ENCODE peak calls at places on chromosomes 5 and 9, in five cellular contexts. Q is naive thymus-derived CD4-positive, alpha-beta T cell; P is small intestine; C is upper lobe of right lung; T is cardiac muscle cell. O is an unnamed sample. For H3K9me3, the result is how much of the 10 kb centered on the place peaks cover.

GRCh38 chr9:130936285-130937117 is 2.5 kb downstream of the FIBCD1 start:
- DNase-seq in Q (no peak), P (no peak), C (no peak), T (peak), O (no peak)

GRCh38 chr9:106560540-106560939 is 302.4 kb upstream of the ZNF462 start:
- DNase-seq in Q (no peak), P (no peak), C (no peak), T (no peak), O (no peak)

GRCh38 chr9:93830224-93830596 is 124.9 kb downstream of the BARX1 start:
- DNase-seq in Q (no peak), P (no peak), C (no peak), T (no peak), O (no peak)

GRCh38 chr9:36765468-36766341 is 193.0 kb downstream of the MELK start:
- DNase-seq in Q (peak), P (peak), C (peak), T (peak), O (peak)

GRCh38 chr5:75049581-75050274 is 2.6 kb downstream of the GCNT4 start:
- DNase-seq in Q (peak), P (peak), C (no peak), T (peak), O (no peak)

GRCh38 chr9:3708751-3709150 is 182.9 kb upstream of the RFX3 start:
- DNase-seq in Q (no peak), P (no peak), C (no peak), T (peak), O (no peak)

GRCh38 chr9:96031366-96031824 is 155.9 kb downstream of the ERCC6L2 start:
- DNase-seq in Q (no peak), P (no peak), C (no peak), T (peak), O (no peak)

GRCh38 chr5:95667219-95667618 is 15.6 kb downstream of the SPATA9 start:
- DNase-seq in Q (no peak), P (no peak), C (no peak), T (no peak), O (no peak)

GRCh38 chr5:61450170-61450815 is 118.2 kb downstream of the ZSWIM6 start:
- DNase-seq in Q (no peak), P (peak), C (no peak), T (peak), O (no peak)

GRCh38 chr5:32770444-32770843 is 59.3 kb downstream of the NPR3 start:
- DNase-seq in Q (no peak), P (no peak), C (no peak), T (no peak), O (no peak)

GRCh38 chr5:100970646-100971045 is 67.6 kb upstream of the ST8SIA4 start:
- DNase-seq in Q (no peak), P (no peak), C (no peak), T (no peak), O (no peak)

GRCh38 chr9:99109522-99109921 is 4.6 kb downstream of the TGFBR1 start:
- DNase-seq in Q (no peak), P (no peak), C (no peak), T (peak), O (no peak)

GRCh38 chr9:20242767-20243166 is 379.5 kb downstream of the MLLT3 start:
- DNase-seq in Q (peak), P (peak), C (no peak), T (no peak), O (no peak)

GRCh38 chr9:114314256-114314867 is 8.5 kb upstream of the ORM1 start:
- DNase-seq in Q (no peak), P (no peak), C (no peak), T (no peak), O (no peak)

GRCh38 chr5:178426326-178427130 is 163.7 kb downstream of the COL23A1 start:
- DNase-seq in Q (no peak), P (no peak), C (no peak), T (no peak), O (no peak)

GRCh38 chr5:112574566-112574965 is 155.5 kb upstream of the EPB41L4A start:
- DNase-seq in Q (no peak), P (no peak), C (no peak), T (no peak), O (no peak)

GRCh38 chr5:88825782-88826110 is 57.2 kb downstream of the MEF2C start:
- DNase-seq in Q (no peak), P (no peak), C (no peak), T (no peak), O (no peak)

GRCh38 chr5:123610209-123610608 is 98.2 kb downstream of the CSNK1G3 start:
- DNase-seq in Q (no peak), P (no peak), C (no peak), T (no peak), O (no peak)

GRCh38 chr9:121690316-121690715 is 38.9 kb downstream of the DAB2IP start:
- DNase-seq in Q (no peak), P (no peak), C (no peak), T (no peak), O (no peak)

GRCh38 chr5:37774912-37775483 is 64.8 kb downstream of the GDNF start:
- DNase-seq in Q (no peak), P (no peak), C (no peak), T (peak), O (no peak)

GRCh38 chr5:107917983-107918382 is 247.2 kb upstream of the EFNA5 start:
- DNase-seq in Q (no peak), P (no peak), C (no peak), T (no peak), O (no peak)

GRCh38 chr9:95225016-95225745 is 92.3 kb downstream of the FANCC start:
- DNase-seq in Q (no peak), P (no peak), C (no peak), T (no peak), O (no peak)

GRCh38 chr9:70425192-70425591 is 10.7 kb upstream of the KLF9 start:
- DNase-seq in Q (no peak), P (no peak), C (no peak), T (no peak), O (no peak)

GRCh38 chr9:70868661-70869652 is 252.5 kb downstream of the TRPM3 start:
- DNase-seq in Q (no peak), P (peak), C (no peak), T (peak), O (no peak)

GRCh38 chr9:89149726-89150125 is 28.9 kb downstream of the SHC3 start:
- DNase-seq in Q (no peak), P (no peak), C (no peak), T (peak), O (no peak)

GRCh38 chr5:171975877-171976667 is 30.4 kb downstream of the FBXW11 start:
- DNase-seq in Q (no peak), P (no peak), C (no peak), T (no peak), O (no peak)

GRCh38 chr9:133205996-133206931 is 2.8 kb downstream of the OBP2B start:
- DNase-seq in Q (no peak), P (no peak), C (peak), T (no peak), O (no peak)

GRCh38 chr9:5610491-5610890 is 18.4 kb upstream of the RIC1 start:
- DNase-seq in Q (no peak), P (no peak), C (no peak), T (no peak), O (no peak)

GRCh38 chr5:112630246-112631009 is 107.3 kb upstream of the APC start:
- DNase-seq in Q (no peak), P (peak), C (no peak), T (no peak), O (no peak)

GRCh38 chr5:153938131-153938842 is 100.4 kb downstream of the FAM114A2 start:
- DNase-seq in Q (no peak), P (no peak), C (no peak), T (no peak), O (no peak)

GRCh38 chr9:83444110-83444509 is 94.1 kb downstream of the FRMD3 start:
- DNase-seq in Q (no peak), P (no peak), C (no peak), T (peak), O (no peak)

GRCh38 chr9:16241231-16241630 is 629.2 kb downstream of the BNC2 start:
- DNase-seq in Q (no peak), P (peak), C (no peak), T (peak), O (no peak)

GRCh38 chr9:16246785-16247184 is 623.7 kb downstream of the BNC2 start:
- DNase-seq in Q (no peak), P (no peak), C (no peak), T (peak), O (no peak)

GRCh38 chr9:16245756-16246440 is 624.6 kb downstream of the BNC2 start:
- DNase-seq in Q (no peak), P (no peak), C (no peak), T (peak), O (no peak)

GRCh38 chr9:16247188-16247875 is 623.1 kb downstream of the BNC2 start:
- DNase-seq in Q (no peak), P (no peak), C (no peak), T (peak), O (no peak)

DNA sequence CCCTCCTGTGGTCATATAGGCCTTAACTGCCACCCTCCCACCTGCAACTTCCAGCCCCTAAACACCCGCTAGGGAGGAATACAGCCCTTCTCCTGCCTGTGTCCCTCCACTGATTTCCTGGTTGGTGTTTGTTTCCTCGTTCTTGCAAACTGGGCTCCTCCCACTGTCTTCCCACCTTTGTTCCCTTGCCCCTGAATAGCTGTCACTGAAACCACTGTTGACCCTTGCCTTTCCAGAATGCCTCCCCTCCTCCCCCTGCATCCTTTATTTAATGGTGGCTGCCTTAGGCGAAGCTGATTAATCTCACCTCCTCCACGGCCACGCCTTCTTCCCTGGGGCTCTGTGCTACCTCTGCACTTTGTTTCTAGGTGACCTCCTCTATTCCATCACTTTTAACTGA is 626.7 kb downstream of the BNC2 start:
- DNase-seq in Q (no peak), P (peak), C (no peak), T (no peak), O (no peak)
- H3K4me3 ChIP-seq in Q (no peak), P (no peak), C (no peak), T (no peak), O (no peak)

DNA sequence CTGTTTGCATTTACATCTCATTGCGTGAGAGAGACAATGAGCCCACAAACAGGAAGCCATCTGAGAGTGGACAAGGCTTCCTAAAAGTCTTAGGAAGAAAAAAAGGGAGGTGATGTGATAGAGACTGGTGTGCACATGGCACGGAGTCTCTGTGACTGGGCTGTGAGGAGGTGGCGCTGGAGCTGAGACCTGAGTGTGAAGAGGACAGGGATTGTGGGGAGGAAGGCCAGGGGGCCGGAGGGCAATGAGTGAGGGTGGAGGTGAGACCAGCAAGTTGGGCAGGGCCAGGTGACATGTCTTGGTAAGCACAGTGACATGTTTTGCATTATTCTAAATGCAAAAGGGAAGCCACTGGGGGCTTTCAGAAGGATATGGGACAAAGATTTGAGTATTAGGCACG is 45.0 kb downstream of the TSPAN17 start:
- DNase-seq in Q (no peak), P (peak), C (no peak), T (no peak), O (no peak)
- H3K27ac ChIP-seq in Q (no peak), P (no peak), C (no peak), T (no peak), O (no peak)

GRCh38 chr5:53827072-53827471 is 266.6 kb downstream of the NDUFS4 start:
- DNase-seq in Q (no peak), P (no peak), C (no peak), T (no peak), O (no peak)
- H3K9me3 ChIP-seq in Q (under half), P (under half), C (under half), T (under half), O (under half)

DNA sequence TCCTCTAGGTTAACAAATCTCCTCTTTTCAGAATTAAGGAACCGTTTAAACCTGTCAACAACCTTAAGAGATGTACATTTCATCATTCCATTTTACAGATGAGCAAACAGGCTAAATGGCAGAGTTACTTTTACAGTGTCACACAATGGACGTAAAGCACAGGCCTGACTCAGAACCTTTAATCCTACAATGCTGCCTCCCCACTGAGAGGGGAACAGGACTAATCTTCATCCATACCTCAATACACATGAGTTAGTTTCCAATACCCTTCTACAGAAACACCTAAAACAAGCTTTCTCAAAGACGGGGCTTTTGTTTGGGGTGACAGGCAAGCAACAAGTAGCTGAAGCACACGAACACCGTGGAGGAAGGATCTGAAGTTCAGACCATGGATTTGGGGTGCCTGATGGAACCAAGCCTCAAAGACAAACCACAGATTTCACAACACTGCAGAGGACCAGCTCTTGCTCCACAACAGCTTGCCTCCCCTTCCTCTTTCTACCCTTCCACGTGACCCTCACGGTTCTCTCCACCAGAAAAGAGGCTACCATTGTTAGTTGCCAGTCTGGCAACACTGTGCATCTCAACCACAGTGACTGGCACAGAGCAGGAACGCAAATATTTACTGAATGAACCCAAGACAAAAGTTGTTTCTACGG is 1.8 kb downstream of the RNF130 start:
- DNase-seq in Q (no peak), P (peak), C (no peak), T (peak), O (no peak)
- H3K4me3 ChIP-seq in Q (no peak), P (no peak), C (peak), T (peak), O (no peak)

GRCh38 chr9:115694014-115694413 is 459.6 kb upstream of the PAPPA start:
- DNase-seq in Q (no peak), P (no peak), C (no peak), T (peak), O (no peak)

GRCh38 chr9:115691097-115691496 is 462.5 kb upstream of the PAPPA start:
- DNase-seq in Q (no peak), P (no peak), C (no peak), T (peak), O (no peak)

GRCh38 chr9:115689331-115689730 is 464.3 kb upstream of the PAPPA start:
- DNase-seq in Q (no peak), P (no peak), C (no peak), T (no peak), O (no peak)

GRCh38 chr9:115694991-115695390 is 458.6 kb upstream of the PAPPA start:
- DNase-seq in Q (no peak), P (no peak), C (no peak), T (no peak), O (no peak)

GRCh38 chr9:115691686-115692085 is 461.9 kb upstream of the PAPPA start:
- DNase-seq in Q (no peak), P (no peak), C (no peak), T (peak), O (no peak)
- H3K27ac ChIP-seq in Q (no peak), P (no peak), C (no peak), T (no peak), O (no peak)